ENCODE peak calls at places on chromosome 19, in eight cellular contexts. One of them, this sample, is unnamed.

GRCh38 chr19:1566392-1567115 is 1.6 kb downstream of the MEX3D start:
- DNase-seq in CD4-positive, CD25-positive, alpha-beta regulatory T cell: no peak
- DNase-seq in HAP-1: peak; percentile 72
- DNase-seq in gastrocnemius medialis: no peak
- DNase-seq in ovary: peak; percentile 78
- DNase-seq in right cardiac atrium: peak; percentile 75
- DNase-seq in suprapubic skin: peak; percentile 76
- DNase-seq in IMR-90: peak; percentile 77
- DNase-seq in this sample: no peak

GRCh38 chr19:460877-461609 is at the start of gene SHC2:
- DNase-seq in ovary: peak; percentile 45
- DNase-seq in right cardiac atrium: peak; percentile 53
- DNase-seq in IMR-90: no peak
- DNase-seq in gastrocnemius medialis: no peak
- DNase-seq in HAP-1: peak; percentile 20
- DNase-seq in CD4-positive, CD25-positive, alpha-beta regulatory T cell: no peak
- DNase-seq in suprapubic skin: no peak
- DNase-seq in this sample: no peak

GRCh38 chr19:43526884-43527859 is at the start of gene ETHE1:
- DNase-seq in CD4-positive, CD25-positive, alpha-beta regulatory T cell: peak; percentile 59
- DNase-seq in HAP-1: peak; percentile 75
- DNase-seq in gastrocnemius medialis: peak; percentile 61
- DNase-seq in ovary: peak; percentile 77
- DNase-seq in right cardiac atrium: peak; percentile 83
- DNase-seq in IMR-90: peak; percentile 31
- DNase-seq in suprapubic skin: peak; percentile 88
- DNase-seq in this sample: peak; percentile 37

GRCh38 chr19:4376245-4376990 is 23.9 kb downstream of the SH3GL1 start:
- DNase-seq in HAP-1: no peak
- DNase-seq in suprapubic skin: peak; percentile 68
- DNase-seq in IMR-90: no peak
- DNase-seq in ovary: no peak
- DNase-seq in right cardiac atrium: no peak
- DNase-seq in CD4-positive, CD25-positive, alpha-beta regulatory T cell: no peak
- DNase-seq in gastrocnemius medialis: no peak
- DNase-seq in this sample: no peak

GRCh38 chr19:47681388-47681787 is 31.8 kb upstream of the EHD2 start:
- DNase-seq in gastrocnemius medialis: no peak
- DNase-seq in ovary: no peak
- DNase-seq in right cardiac atrium: no peak
- DNase-seq in IMR-90: no peak
- DNase-seq in suprapubic skin: no peak
- DNase-seq in HAP-1: no peak
- DNase-seq in CD4-positive, CD25-positive, alpha-beta regulatory T cell: no peak
- DNase-seq in this sample: no peak

GRCh38 chr19:30227661-30228112 is 144.5 kb upstream of the ZNF536 start:
- DNase-seq in CD4-positive, CD25-positive, alpha-beta regulatory T cell: no peak
- DNase-seq in gastrocnemius medialis: no peak
- DNase-seq in suprapubic skin: no peak
- DNase-seq in IMR-90: peak; percentile 24
- DNase-seq in HAP-1: peak; percentile 77
- DNase-seq in right cardiac atrium: peak; percentile 61
- DNase-seq in ovary: no peak
- DNase-seq in this sample: no peak

GRCh38 chr19:18543814-18544475 is 572 bp upstream of the FKBP8 start:
- DNase-seq in IMR-90: peak; percentile 40
- DNase-seq in suprapubic skin: no peak
- DNase-seq in HAP-1: peak; percentile 62
- DNase-seq in ovary: no peak
- DNase-seq in CD4-positive, CD25-positive, alpha-beta regulatory T cell: peak; percentile 80
- DNase-seq in gastrocnemius medialis: peak; percentile 41
- DNase-seq in right cardiac atrium: peak; percentile 48
- DNase-seq in this sample: no peak

GRCh38 chr19:662207-662961 is 630 bp downstream of the RNF126 start:
- DNase-seq in gastrocnemius medialis: no peak
- DNase-seq in IMR-90: peak; percentile 38
- DNase-seq in HAP-1: peak; percentile 30
- DNase-seq in ovary: no peak
- DNase-seq in CD4-positive, CD25-positive, alpha-beta regulatory T cell: peak; percentile 74
- DNase-seq in right cardiac atrium: no peak
- DNase-seq in suprapubic skin: no peak
- DNase-seq in this sample: no peak

GRCh38 chr19:54660306-54660705 is 2.5 kb upstream of the LILRB4 start:
- DNase-seq in HAP-1: no peak
- DNase-seq in gastrocnemius medialis: no peak
- DNase-seq in right cardiac atrium: no peak
- DNase-seq in CD4-positive, CD25-positive, alpha-beta regulatory T cell: no peak
- DNase-seq in IMR-90: no peak
- DNase-seq in suprapubic skin: no peak
- DNase-seq in ovary: no peak
- DNase-seq in this sample: no peak

GRCh38 chr19:54665530-54665929 is 2.7 kb downstream of the LILRB4 start:
- DNase-seq in gastrocnemius medialis: no peak
- DNase-seq in IMR-90: no peak
- DNase-seq in HAP-1: no peak
- DNase-seq in suprapubic skin: no peak
- DNase-seq in right cardiac atrium: no peak
- DNase-seq in ovary: no peak
- DNase-seq in CD4-positive, CD25-positive, alpha-beta regulatory T cell: no peak
- DNase-seq in this sample: no peak

GRCh38 chr19:54661846-54662489 is 817 bp upstream of the LILRB4 start:
- DNase-seq in IMR-90: no peak
- DNase-seq in CD4-positive, CD25-positive, alpha-beta regulatory T cell: no peak
- DNase-seq in gastrocnemius medialis: no peak
- DNase-seq in HAP-1: no peak
- DNase-seq in ovary: no peak
- DNase-seq in suprapubic skin: no peak
- DNase-seq in right cardiac atrium: no peak
- DNase-seq in this sample: no peak

GRCh38 chr19:54660967-54661366 is 1.8 kb upstream of the LILRB4 start:
- DNase-seq in suprapubic skin: no peak
- DNase-seq in ovary: no peak
- DNase-seq in IMR-90: no peak
- DNase-seq in CD4-positive, CD25-positive, alpha-beta regulatory T cell: no peak
- DNase-seq in gastrocnemius medialis: no peak
- DNase-seq in HAP-1: no peak
- DNase-seq in right cardiac atrium: no peak
- DNase-seq in this sample: no peak

GRCh38 chr19:54662730-54663129 is at the start of gene LILRB4:
- DNase-seq in right cardiac atrium: peak; percentile 36
- DNase-seq in ovary: no peak
- DNase-seq in gastrocnemius medialis: peak; percentile 17
- DNase-seq in IMR-90: no peak
- DNase-seq in CD4-positive, CD25-positive, alpha-beta regulatory T cell: no peak
- DNase-seq in suprapubic skin: no peak
- DNase-seq in HAP-1: no peak
- DNase-seq in this sample: no peak
- H3K9me3 ChIP-seq in right cardiac atrium: no peaks in the 10 kb centered on the region
- H3K9me3 ChIP-seq in ovary: no peaks in the 10 kb centered on the region
- H3K9me3 ChIP-seq in gastrocnemius medialis: no peaks in the 10 kb centered on the region
- H3K9me3 ChIP-seq in IMR-90: peaks cover 49% of the 10 kb centered on the region
- H3K9me3 ChIP-seq in CD4-positive, CD25-positive, alpha-beta regulatory T cell: no peaks in the 10 kb centered on the region
- H3K9me3 ChIP-seq in suprapubic skin: no peaks in the 10 kb centered on the region
- H3K9me3 ChIP-seq in HAP-1: no peaks in the 10 kb centered on the region
- H3K9me3 ChIP-seq in this sample: no peaks in the 10 kb centered on the region

GRCh38 chr19:22783651-22784050 is 300 bp downstream of the ZNF99 start:
- DNase-seq in IMR-90: no peak
- DNase-seq in right cardiac atrium: no peak
- DNase-seq in gastrocnemius medialis: no peak
- DNase-seq in HAP-1: no peak
- DNase-seq in suprapubic skin: no peak
- DNase-seq in ovary: no peak
- DNase-seq in CD4-positive, CD25-positive, alpha-beta regulatory T cell: no peak
- DNase-seq in this sample: no peak
- H3K9me3 ChIP-seq in IMR-90: peaks cover 12% of the 10 kb centered on the region
- H3K9me3 ChIP-seq in right cardiac atrium: no peaks in the 10 kb centered on the region
- H3K9me3 ChIP-seq in gastrocnemius medialis: no peaks in the 10 kb centered on the region
- H3K9me3 ChIP-seq in HAP-1: no peaks in the 10 kb centered on the region
- H3K9me3 ChIP-seq in suprapubic skin: no peaks in the 10 kb centered on the region
- H3K9me3 ChIP-seq in ovary: no peaks in the 10 kb centered on the region
- H3K9me3 ChIP-seq in CD4-positive, CD25-positive, alpha-beta regulatory T cell: peaks cover 7% of the 10 kb centered on the region
- H3K9me3 ChIP-seq in this sample: no peaks in the 10 kb centered on the region

DNA sequence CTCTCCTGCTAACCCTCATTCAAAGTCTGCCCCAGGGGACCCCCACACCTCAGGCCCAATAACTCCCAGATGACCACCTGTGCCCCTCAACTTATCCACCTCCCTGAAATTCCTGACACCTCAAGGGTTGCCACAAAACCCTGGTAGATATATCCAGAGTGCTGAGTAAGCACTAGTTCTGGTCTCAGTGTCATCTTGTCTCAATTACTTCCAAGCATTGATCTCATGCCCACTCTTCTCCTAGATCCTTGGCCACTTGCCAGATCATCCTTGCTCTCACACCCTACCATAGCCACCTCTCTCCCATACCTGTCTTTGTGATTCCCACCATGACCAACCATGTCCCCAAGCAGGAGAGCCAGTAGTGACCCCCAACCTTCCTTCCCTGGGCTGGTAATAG is 2.0 kb downstream of the ZNF416 start:
- DNase-seq in HAP-1: no peak
- DNase-seq in CD4-positive, CD25-positive, alpha-beta regulatory T cell: no peak
- DNase-seq in right cardiac atrium: no peak
- DNase-seq in IMR-90: no peak
- DNase-seq in ovary: no peak
- DNase-seq in suprapubic skin: no peak
- DNase-seq in gastrocnemius medialis: no peak
- DNase-seq in this sample: no peak
- H3K9me3 ChIP-seq in HAP-1: peaks cover 35% of the 10 kb centered on the region
- H3K9me3 ChIP-seq in CD4-positive, CD25-positive, alpha-beta regulatory T cell: peaks cover 57% of the 10 kb centered on the region
- H3K9me3 ChIP-seq in right cardiac atrium: peaks cover 32% of the 10 kb centered on the region
- H3K9me3 ChIP-seq in IMR-90: peaks cover 60% of the 10 kb centered on the region
- H3K9me3 ChIP-seq in ovary: peaks cover 54% of the 10 kb centered on the region
- H3K9me3 ChIP-seq in suprapubic skin: peaks cover 50% of the 10 kb centered on the region
- H3K9me3 ChIP-seq in gastrocnemius medialis: peaks cover 38% of the 10 kb centered on the region
- H3K9me3 ChIP-seq in this sample: peaks cover 49% of the 10 kb centered on the region

GRCh38 chr19:38989066-38989605 is 13.6 kb upstream of the FBXO17 start:
- DNase-seq in CD4-positive, CD25-positive, alpha-beta regulatory T cell: no peak
- DNase-seq in suprapubic skin: no peak
- DNase-seq in IMR-90: no peak
- DNase-seq in right cardiac atrium: no peak
- DNase-seq in ovary: no peak
- DNase-seq in gastrocnemius medialis: no peak
- DNase-seq in HAP-1: no peak
- DNase-seq in this sample: no peak
- H3K9me3 ChIP-seq in CD4-positive, CD25-positive, alpha-beta regulatory T cell: peaks cover 4% of the 10 kb centered on the region
- H3K9me3 ChIP-seq in suprapubic skin: no peaks in the 10 kb centered on the region
- H3K9me3 ChIP-seq in IMR-90: peaks cover 5% of the 10 kb centered on the region
- H3K9me3 ChIP-seq in right cardiac atrium: no peaks in the 10 kb centered on the region
- H3K9me3 ChIP-seq in ovary: no peaks in the 10 kb centered on the region
- H3K9me3 ChIP-seq in gastrocnemius medialis: no peaks in the 10 kb centered on the region
- H3K9me3 ChIP-seq in HAP-1: no peaks in the 10 kb centered on the region
- H3K9me3 ChIP-seq in this sample: no peaks in the 10 kb centered on the region